ENCODE peak calls at places on chromosomes 2 and 18, in six cellular contexts. One of them, this sample, is unnamed.

GRCh38 chr18:36086186-36086585 is 18.8 kb upstream of the RPRD1A start:
- DNase-seq in GM04504: no peak
- DNase-seq in AG09309: no peak
- DNase-seq in WTC11: no peak
- DNase-seq in aorta: no peak
- DNase-seq in NCI-H2029 treated with DMSO at 0.1 percent for 48 hours: no peak
- DNase-seq in this sample: no peak

GRCh38 chr18:36424741-36425142 is 127.2 kb downstream of the FHOD3 start:
- DNase-seq in GM04504: no peak
- DNase-seq in AG09309: no peak
- DNase-seq in WTC11: no peak
- DNase-seq in aorta: no peak
- DNase-seq in NCI-H2029 treated with DMSO at 0.1 percent for 48 hours: no peak
- DNase-seq in this sample: no peak

GRCh38 chr2:217988014-217988839 is 14.6 kb downstream of the TNS1 start:
- DNase-seq in GM04504: no peak
- DNase-seq in AG09309: no peak
- DNase-seq in WTC11: peak; percentile 92
- DNase-seq in aorta: peak; percentile 88
- DNase-seq in NCI-H2029 treated with DMSO at 0.1 percent for 48 hours: peak; percentile 94
- DNase-seq in this sample: peak; percentile 75

GRCh38 chr2:45242161-45242741 is 233.0 kb upstream of the SIX2 start:
- DNase-seq in GM04504: no peak
- DNase-seq in AG09309: no peak
- DNase-seq in WTC11: no peak
- DNase-seq in aorta: no peak
- DNase-seq in NCI-H2029 treated with DMSO at 0.1 percent for 48 hours: peak; percentile 20
- DNase-seq in this sample: no peak

GRCh38 chr2:46306320-46306719 is 9.1 kb downstream of the EPAS1 start:
- DNase-seq in GM04504: peak; percentile 51
- DNase-seq in AG09309: no peak
- DNase-seq in WTC11: no peak
- DNase-seq in aorta: no peak
- DNase-seq in NCI-H2029 treated with DMSO at 0.1 percent for 48 hours: peak; percentile 94
- DNase-seq in this sample: no peak

GRCh38 chr2:40043191-40043590 is 264.1 kb upstream of the THUMPD2 start:
- DNase-seq in GM04504: peak; percentile 42
- DNase-seq in AG09309: no peak
- DNase-seq in WTC11: no peak
- DNase-seq in aorta: no peak
- DNase-seq in NCI-H2029 treated with DMSO at 0.1 percent for 48 hours: no peak
- DNase-seq in this sample: no peak

GRCh38 chr2:204840504-204840903 is 295.2 kb downstream of the PARD3B start:
- DNase-seq in GM04504: no peak
- DNase-seq in AG09309: no peak
- DNase-seq in WTC11: no peak
- DNase-seq in aorta: no peak
- DNase-seq in NCI-H2029 treated with DMSO at 0.1 percent for 48 hours: no peak
- DNase-seq in this sample: no peak

GRCh38 chr2:236712304-236712703 is 142.7 kb downstream of the ACKR3 start:
- DNase-seq in GM04504: no peak
- DNase-seq in AG09309: no peak
- DNase-seq in WTC11: no peak
- DNase-seq in aorta: no peak
- DNase-seq in NCI-H2029 treated with DMSO at 0.1 percent for 48 hours: no peak
- DNase-seq in this sample: no peak

GRCh38 chr2:74525717-74526648 is at the start of gene DQX1:
- DNase-seq in GM04504: no peak
- DNase-seq in AG09309: no peak
- DNase-seq in WTC11: no peak
- DNase-seq in aorta: no peak
- DNase-seq in NCI-H2029 treated with DMSO at 0.1 percent for 48 hours: no peak
- DNase-seq in this sample: peak; percentile 84

GRCh38 chr2:119011162-119011909 is 69.3 kb downstream of the MARCO start:
- DNase-seq in GM04504: peak; percentile 4
- DNase-seq in AG09309: no peak
- DNase-seq in WTC11: peak; percentile 82
- DNase-seq in aorta: no peak
- DNase-seq in NCI-H2029 treated with DMSO at 0.1 percent for 48 hours: no peak
- DNase-seq in this sample: no peak

GRCh38 chr2:174326880-174327558 is 7.7 kb upstream of the SP9 start:
- DNase-seq in GM04504: no peak
- DNase-seq in AG09309: no peak
- DNase-seq in WTC11: peak; percentile 32
- DNase-seq in aorta: no peak
- DNase-seq in NCI-H2029 treated with DMSO at 0.1 percent for 48 hours: no peak
- DNase-seq in this sample: no peak

GRCh38 chr18:36284671-36285295 is 12.7 kb upstream of the FHOD3 start:
- DNase-seq in GM04504: peak; percentile 32
- DNase-seq in AG09309: no peak
- DNase-seq in WTC11: peak; percentile 28
- DNase-seq in aorta: no peak
- DNase-seq in NCI-H2029 treated with DMSO at 0.1 percent for 48 hours: peak; percentile 7
- DNase-seq in this sample: peak; percentile 84

GRCh38 chr18:29457316-29457715 is 1280.4 kb upstream of the CDH2 start:
- DNase-seq in GM04504: no peak
- DNase-seq in AG09309: no peak
- DNase-seq in WTC11: no peak
- DNase-seq in aorta: no peak
- DNase-seq in NCI-H2029 treated with DMSO at 0.1 percent for 48 hours: no peak
- DNase-seq in this sample: no peak